ENCODE peak calls at places on chromosomes 4 and X, in ten cellular contexts. O is GM20000; T is BE2C; U is stimulated activated CD8-positive, alpha-beta memory T cell treated with anti-CD3 and anti-CD28 coated beads, Interleukin-7, amount 100 ng/mL, for 1 hour; F is mesendoderm; I is pancreas; S is AG09319; P is choroid plexus epithelial cell; K is NCI-H1092; N is GM04504. Y is an unnamed sample.

GRCh38 chrX:7170903-7171302 is 22.9 kb upstream of the PUDP start:
- DNase-seq in O (no peak), T (peak), U (no peak), F (peak), I (no peak), S (no peak), P (peak), K (no peak), N (no peak), Y (no peak)

GRCh38 chr4:8474856-8475255 is 34.3 kb downstream of the TRMT44 start:
- DNase-seq in O (no peak), T (no peak), U (no peak), F (no peak), I (no peak), S (no peak), P (no peak), K (no peak), N (no peak), Y (no peak)

GRCh38 chrX:25442501-25442900 is 426.7 kb upstream of the ARX start:
- DNase-seq in O (no peak), T (no peak), U (no peak), F (peak), I (no peak), S (no peak), P (peak), K (no peak), N (no peak), Y (no peak)

GRCh38 chr4:105992641-105993305 is 97.5 kb downstream of the NPNT start:
- DNase-seq in O (no peak), T (no peak), U (no peak), F (no peak), I (no peak), S (no peak), P (peak), K (no peak), N (no peak), Y (no peak)

GRCh38 chr4:68906238-68907137 is 45.1 kb downstream of the UGT2A3 start:
- DNase-seq in O (no peak), T (no peak), U (no peak), F (peak), I (peak), S (no peak), P (no peak), K (no peak), N (no peak), Y (no peak)

GRCh38 chr4:17068396-17068795 is 170.0 kb upstream of the LDB2 start:
- DNase-seq in O (no peak), T (no peak), U (no peak), F (no peak), I (no peak), S (no peak), P (no peak), K (no peak), N (peak), Y (no peak)

GRCh38 chr4:109009909-109010308 is 247.1 kb upstream of the ETNPPL start:
- DNase-seq in O (no peak), T (no peak), U (no peak), F (no peak), I (no peak), S (peak), P (peak), K (no peak), N (peak), Y (no peak)

GRCh38 chr4:119666653-119667091 is 38.1 kb upstream of the PDE5A start:
- DNase-seq in O (no peak), T (no peak), U (no peak), F (peak), I (no peak), S (no peak), P (no peak), K (no peak), N (peak), Y (no peak)

GRCh38 chr4:16032382-16032743 is 51.5 kb downstream of the PROM1 start:
- DNase-seq in O (no peak), T (no peak), U (no peak), F (no peak), I (no peak), S (no peak), P (no peak), K (no peak), N (no peak), Y (no peak)

GRCh38 chrX:76220856-76221255 is 48.0 kb downstream of the PBDC1 start:
- DNase-seq in O (no peak), T (no peak), U (no peak), F (peak), I (no peak), S (no peak), P (no peak), K (no peak), N (no peak), Y (no peak)

GRCh38 chr4:89111833-89112563 is 665 bp downstream of the TIGD2 start:
- DNase-seq in O (no peak), T (no peak), U (no peak), F (peak), I (no peak), S (peak), P (peak), K (no peak), N (peak), Y (no peak)

GRCh38 chr4:78780093-78780492 is 3.9 kb downstream of the BMP2K start:
- DNase-seq in O (no peak), T (no peak), U (no peak), F (no peak), I (no peak), S (no peak), P (no peak), K (no peak), N (no peak), Y (no peak)

GRCh38 chrX:11954196-11954595 is 184.1 kb upstream of the FRMPD4 start:
- DNase-seq in O (no peak), T (no peak), U (no peak), F (no peak), I (no peak), S (no peak), P (no peak), K (no peak), N (no peak), Y (no peak)

GRCh38 chrX:64925480-64925879 is 50.8 kb downstream of the ZC4H2 start:
- DNase-seq in O (no peak), T (no peak), U (no peak), F (no peak), I (no peak), S (no peak), P (no peak), K (no peak), N (no peak), Y (no peak)

GRCh38 chrX:68508799-68509198 is 9.9 kb downstream of the YIPF6 start:
- DNase-seq in O (no peak), T (no peak), U (no peak), F (peak), I (no peak), S (no peak), P (peak), K (no peak), N (no peak), Y (no peak)

GRCh38 chr4:168731706-168732414 is 235.0 kb downstream of the PALLD start:
- DNase-seq in O (no peak), T (no peak), U (no peak), F (no peak), I (no peak), S (no peak), P (no peak), K (no peak), N (no peak), Y (no peak)

GRCh38 chrX:154490021-154490413 is 412 bp downstream of the SLC10A3 start:
- DNase-seq in O (peak), T (peak), U (no peak), F (peak), I (peak), S (no peak), P (peak), K (no peak), N (no peak), Y (no peak)

GRCh38 chr4:119041951-119042560 is 93.6 kb upstream of the MYOZ2 start:
- DNase-seq in O (peak), T (peak), U (no peak), F (peak), I (peak), S (no peak), P (peak), K (peak), N (no peak), Y (no peak)

GRCh38 chr4:123593655-123594054 is 197.1 kb downstream of the SPRY1 start:
- DNase-seq in O (no peak), T (no peak), U (no peak), F (no peak), I (no peak), S (no peak), P (no peak), K (no peak), N (no peak), Y (no peak)

GRCh38 chr4:111722321-111722720 is 422.9 kb upstream of the FAM241A start:
- DNase-seq in O (no peak), T (no peak), U (no peak), F (no peak), I (no peak), S (no peak), P (no peak), K (no peak), N (no peak), Y (no peak)

GRCh38 chrX:16882188-16882587 is 12.0 kb upstream of the RBBP7 start:
- DNase-seq in O (no peak), T (peak), U (no peak), F (no peak), I (peak), S (no peak), P (peak), K (peak), N (no peak), Y (no peak)

GRCh38 chr4:36214735-36215485 is 29.4 kb downstream of the ARAP2 start:
- DNase-seq in O (no peak), T (no peak), U (no peak), F (no peak), I (no peak), S (no peak), P (no peak), K (no peak), N (no peak), Y (no peak)

GRCh38 chr4:7677799-7678301 is 243.1 kb upstream of the PSAPL1 start:
- DNase-seq in O (no peak), T (no peak), U (no peak), F (no peak), I (no peak), S (no peak), P (no peak), K (no peak), N (no peak), Y (no peak)

GRCh38 chr4:38821739-38822138 is 17.1 kb upstream of the TLR1 start:
- DNase-seq in O (no peak), T (no peak), U (no peak), F (no peak), I (no peak), S (no peak), P (peak), K (no peak), N (no peak), Y (no peak)

GRCh38 chr4:112183252-112183651 is 38.0 kb downstream of the FAM241A start:
- DNase-seq in O (no peak), T (no peak), U (no peak), F (no peak), I (no peak), S (no peak), P (peak), K (no peak), N (no peak), Y (no peak)

GRCh38 chr4:16860506-16860905 is 37.9 kb downstream of the LDB2 start:
- DNase-seq in O (no peak), T (no peak), U (no peak), F (no peak), I (no peak), S (peak), P (peak), K (no peak), N (peak), Y (no peak)

GRCh38 chr4:41360214-41360910 is 103.6 kb downstream of the UCHL1 start:
- DNase-seq in O (peak), T (peak), U (no peak), F (peak), I (peak), S (no peak), P (peak), K (peak), N (peak), Y (no peak)

GRCh38 chr4:84530871-84531270 is 31.8 kb upstream of the NKX6-1 start:
- DNase-seq in O (no peak), T (no peak), U (no peak), F (peak), I (no peak), S (no peak), P (peak), K (no peak), N (no peak), Y (no peak)

GRCh38 chr4:72119946-72120345 is 88.1 kb downstream of the NPFFR2 start:
- DNase-seq in O (no peak), T (no peak), U (no peak), F (peak), I (no peak), S (no peak), P (no peak), K (no peak), N (no peak), Y (no peak)

GRCh38 chr4:150231108-150231770 is 153.0 kb downstream of the DCLK2 start:
- DNase-seq in O (no peak), T (no peak), U (no peak), F (no peak), I (no peak), S (no peak), P (no peak), K (no peak), N (no peak), Y (no peak)

GRCh38 chr4:40307627-40308497 is 27.3 kb upstream of the CHRNA9 start:
- DNase-seq in O (peak), T (no peak), U (peak), F (peak), I (no peak), S (no peak), P (no peak), K (no peak), N (no peak), Y (no peak)

GRCh38 chrX:19785647-19786046 is 101.8 kb downstream of the SH3KBP1 start:
- DNase-seq in O (no peak), T (no peak), U (no peak), F (no peak), I (no peak), S (no peak), P (no peak), K (no peak), N (no peak), Y (no peak)